ENCODE peak calls at places on chromosomes 11 and 22, in ten cellular contexts. S is psoas muscle; B is breast epithelium; J is mesenchymal stem cell; O is CD8-positive, alpha-beta memory T cell; L is CD4-positive, CD25-positive, alpha-beta regulatory T cell; E is thoracic aorta; D is neuronal stem cell; U is body of pancreas; X is transverse colon. V is an unnamed sample. For H3K36me3, the result is how much of the 10 kb centered on the place peaks cover.

GRCh38 chr11:28072321-28072720 is 35.6 kb downstream of the KIF18A start:
- DNase-seq in E (no peak), U (no peak), S (no peak), X (no peak), O (no peak), D (no peak), B (no peak), L (no peak), J (no peak), V (no peak)

GRCh38 chr11:65503923-65504670 is 5.3 kb downstream of the MALAT1 start:
- DNase-seq in L (no peak), E (no peak), O (peak), S (no peak), J (peak), D (no peak), U (no peak), B (no peak), X (no peak), V (no peak)

GRCh38 chr22:25327018-25327755 is 107.7 kb downstream of the CRYBB2 start:
- DNase-seq in U (no peak), L (no peak), J (no peak), D (no peak), B (no peak), E (no peak), O (no peak), X (no peak), S (no peak), V (no peak)

GRCh38 chr11:26579683-26580082 is 7.6 kb upstream of the MUC15 start:
- DNase-seq in U (no peak), E (no peak), B (no peak), D (no peak), O (no peak), J (no peak), X (no peak), L (no peak), S (no peak), V (no peak)

GRCh38 chr11:5476184-5476819 is 12.2 kb upstream of the OR52D1 start:
- DNase-seq in B (no peak), J (peak), E (no peak), S (no peak), L (peak), O (no peak), U (peak), D (peak), X (peak), V (no peak)

GRCh38 chr22:48096846-48097665 is 1334.6 kb downstream of the TBC1D22A start:
- DNase-seq in B (peak), X (no peak), O (no peak), L (no peak), J (no peak), E (no peak), U (no peak), D (no peak), S (no peak), V (no peak)

GRCh38 chr11:104522650-104523049 is 358.7 kb upstream of the PDGFD start:
- DNase-seq in E (no peak), O (no peak), L (no peak), S (no peak), D (no peak), X (no peak), J (no peak), U (peak), B (no peak), V (no peak)

GRCh38 chr11:6656581-6656915 is 939 bp upstream of the DCHS1 start:
- DNase-seq in B (no peak), D (no peak), X (no peak), U (no peak), E (no peak), S (no peak), L (no peak), J (no peak), O (no peak), V (no peak)

GRCh38 chr11:100830295-100830694 is 143.2 kb downstream of the ARHGAP42 start:
- DNase-seq in L (no peak), E (no peak), J (peak), X (no peak), B (no peak), D (no peak), O (no peak), S (peak), U (peak), V (no peak)

GRCh38 chr22:24049978-24050377 is 38.9 kb downstream of the CABIN1 start:
- DNase-seq in O (no peak), X (no peak), D (no peak), J (no peak), L (no peak), S (no peak), E (no peak), B (no peak), U (no peak), V (no peak)

GRCh38 chr22:24046024-24046423 is 34.9 kb downstream of the CABIN1 start:
- DNase-seq in E (no peak), J (no peak), S (no peak), D (no peak), X (no peak), L (no peak), O (no peak), B (no peak), U (no peak), V (no peak)

GRCh38 chr22:24051028-24051427 is 39.9 kb downstream of the CABIN1 start:
- DNase-seq in X (no peak), B (no peak), J (no peak), L (no peak), D (no peak), U (no peak), O (no peak), S (no peak), E (no peak), V (no peak)

GRCh38 chr22:24051568-24051967 is 40.5 kb downstream of the CABIN1 start:
- DNase-seq in B (no peak), D (no peak), S (no peak), X (no peak), L (no peak), E (peak), O (no peak), U (no peak), J (no peak), V (no peak)

GRCh38 chr22:24049211-24049610 is 38.1 kb downstream of the CABIN1 start:
- DNase-seq in L (no peak), X (no peak), S (no peak), O (no peak), D (no peak), J (no peak), U (no peak), B (no peak), E (no peak), V (no peak)
- H3K36me3 ChIP-seq in L (half or more), X (under half), S (under half), O (under half), D (half or more), J (under half), U (under half), B (under half), E (under half), V (under half)

DNA sequence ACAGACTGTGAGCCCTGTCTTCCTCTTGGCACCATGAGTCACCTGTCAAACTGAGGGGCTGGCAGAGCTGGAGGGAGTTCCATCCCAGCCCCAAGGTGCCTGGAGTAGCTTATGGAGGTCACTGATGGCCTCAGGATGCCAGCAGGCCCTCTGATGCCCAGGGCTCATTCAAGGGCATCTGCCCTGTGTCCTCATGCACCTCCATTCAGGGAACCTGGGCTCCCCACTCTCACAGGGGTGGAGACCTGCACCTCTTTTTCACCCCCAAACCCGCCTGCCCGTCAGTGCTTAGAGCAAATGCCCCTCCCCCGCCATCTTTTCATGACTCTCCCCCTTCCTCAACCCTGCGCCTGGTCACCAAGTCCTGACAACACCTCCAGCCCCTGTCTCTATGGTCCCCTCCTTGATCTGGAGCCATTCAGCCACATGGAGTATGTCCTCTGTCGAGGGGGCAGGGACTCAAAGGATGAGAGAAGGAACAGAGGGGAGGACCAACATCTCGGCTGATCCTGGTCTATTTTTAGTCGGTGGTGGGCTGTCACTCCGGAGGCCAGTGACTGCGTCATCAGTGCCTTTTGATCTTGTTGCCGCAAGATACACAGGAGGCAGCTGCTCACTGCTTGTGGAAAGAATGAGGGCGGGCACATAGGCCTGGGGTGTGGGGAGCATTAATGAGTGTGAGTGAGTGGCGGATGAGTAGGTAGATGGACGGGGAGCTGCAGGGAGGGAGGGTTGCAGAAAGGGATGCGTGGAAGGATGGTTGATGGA is 72.2 kb downstream of the CDKN1C start:
- DNase-seq in L (no peak), J (peak), B (no peak), S (peak), E (no peak), O (no peak), D (no peak), U (no peak), X (no peak), V (peak)
- H3K27ac ChIP-seq in L (no peak), J (no peak), B (peak), S (no peak), E (no peak), O (no peak), D (no peak), U (no peak), X (peak), V (no peak)

DNA sequence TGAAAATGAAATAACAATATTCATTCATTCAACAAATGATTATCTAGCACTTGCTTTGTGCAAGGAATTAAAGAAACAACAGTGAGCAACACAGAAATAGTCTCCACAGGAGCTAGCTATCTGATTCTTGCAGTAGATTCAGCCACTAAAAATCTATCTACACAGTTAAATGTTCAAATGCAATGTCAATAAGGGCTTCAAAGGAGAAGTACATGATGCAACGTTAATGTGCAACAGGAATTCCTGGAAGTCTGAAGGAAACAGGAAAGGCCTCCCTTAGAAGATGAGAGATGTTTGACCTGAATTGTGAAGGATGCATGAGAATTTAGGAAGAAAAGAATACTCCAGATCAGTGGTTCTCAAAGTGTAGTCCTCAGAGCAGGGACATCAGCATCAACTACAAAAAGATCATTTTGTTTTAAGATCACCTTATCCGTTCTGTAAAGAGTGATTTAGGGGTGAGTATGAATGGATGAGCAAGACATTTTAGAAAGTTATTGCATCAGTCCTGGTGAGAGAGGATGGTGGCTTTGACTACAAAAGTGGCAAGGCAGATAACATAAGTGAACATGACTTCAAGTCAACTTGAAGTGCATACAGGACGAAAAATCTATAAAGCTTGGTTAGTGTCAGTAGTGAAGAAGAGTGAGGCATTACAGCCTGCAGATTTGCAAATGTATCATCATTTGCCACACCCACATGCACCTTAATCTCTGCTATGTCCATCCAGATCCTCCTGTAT is 96.0 kb downstream of the ETS1 start:
- DNase-seq in B (no peak), D (no peak), J (no peak), S (no peak), E (no peak), L (no peak), U (no peak), X (no peak), O (no peak), V (no peak)
- H3K36me3 ChIP-seq in B (under half), D (under half), J (under half), S (under half), E (under half), L (half or more), U (under half), X (under half), O (under half), V (under half)

DNA sequence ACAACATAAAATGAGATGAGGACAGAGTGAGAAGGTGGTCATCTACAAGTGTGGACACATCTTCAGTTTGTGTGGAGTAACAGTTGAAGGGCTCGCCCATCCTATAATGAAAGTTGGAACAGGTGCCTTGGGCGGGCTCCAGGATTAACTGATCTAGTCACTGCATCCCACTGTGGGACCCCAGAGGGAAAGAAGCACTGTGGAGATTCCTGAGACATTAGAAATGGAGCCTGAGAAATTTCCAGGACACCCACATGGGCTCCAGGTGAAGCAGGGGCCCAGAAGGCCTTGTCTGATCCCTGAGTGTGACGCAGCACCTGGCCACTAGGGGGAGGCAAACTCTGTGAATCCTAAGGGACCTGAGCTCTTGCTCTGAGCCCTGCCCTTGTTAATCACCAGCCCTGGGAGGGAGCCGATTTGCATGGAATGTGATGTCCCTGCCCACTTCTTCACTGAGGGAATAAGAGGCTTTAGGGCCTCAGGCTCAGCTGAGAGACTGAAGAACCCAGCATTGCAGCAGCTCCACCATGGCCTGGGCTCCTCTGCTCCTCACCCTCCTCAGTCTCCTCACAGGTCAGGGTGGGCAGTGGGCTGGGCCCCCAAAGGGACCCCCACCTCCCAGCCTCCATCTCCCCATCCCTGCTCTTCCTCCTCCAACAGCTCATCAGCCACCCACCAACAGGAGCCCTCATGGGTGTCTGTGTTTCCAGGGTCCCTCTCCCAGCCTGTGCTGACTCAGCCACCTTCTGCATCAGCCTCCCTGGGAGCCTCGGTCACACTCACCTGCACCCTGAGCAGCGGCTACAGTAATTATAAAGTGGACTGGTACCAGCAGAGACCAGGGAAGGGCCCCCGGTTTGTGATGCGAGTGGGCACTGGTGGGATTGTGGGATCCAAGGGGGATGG is 98.4 kb downstream of the VPREB1 start:
- DNase-seq in L (peak), S (no peak), E (no peak), D (peak), J (peak), B (peak), X (peak), U (peak), O (peak), V (peak)
- H3K27ac ChIP-seq in L (no peak), S (no peak), E (no peak), D (no peak), J (no peak), B (no peak), X (no peak), U (no peak), O (no peak), V (no peak)

DNA sequence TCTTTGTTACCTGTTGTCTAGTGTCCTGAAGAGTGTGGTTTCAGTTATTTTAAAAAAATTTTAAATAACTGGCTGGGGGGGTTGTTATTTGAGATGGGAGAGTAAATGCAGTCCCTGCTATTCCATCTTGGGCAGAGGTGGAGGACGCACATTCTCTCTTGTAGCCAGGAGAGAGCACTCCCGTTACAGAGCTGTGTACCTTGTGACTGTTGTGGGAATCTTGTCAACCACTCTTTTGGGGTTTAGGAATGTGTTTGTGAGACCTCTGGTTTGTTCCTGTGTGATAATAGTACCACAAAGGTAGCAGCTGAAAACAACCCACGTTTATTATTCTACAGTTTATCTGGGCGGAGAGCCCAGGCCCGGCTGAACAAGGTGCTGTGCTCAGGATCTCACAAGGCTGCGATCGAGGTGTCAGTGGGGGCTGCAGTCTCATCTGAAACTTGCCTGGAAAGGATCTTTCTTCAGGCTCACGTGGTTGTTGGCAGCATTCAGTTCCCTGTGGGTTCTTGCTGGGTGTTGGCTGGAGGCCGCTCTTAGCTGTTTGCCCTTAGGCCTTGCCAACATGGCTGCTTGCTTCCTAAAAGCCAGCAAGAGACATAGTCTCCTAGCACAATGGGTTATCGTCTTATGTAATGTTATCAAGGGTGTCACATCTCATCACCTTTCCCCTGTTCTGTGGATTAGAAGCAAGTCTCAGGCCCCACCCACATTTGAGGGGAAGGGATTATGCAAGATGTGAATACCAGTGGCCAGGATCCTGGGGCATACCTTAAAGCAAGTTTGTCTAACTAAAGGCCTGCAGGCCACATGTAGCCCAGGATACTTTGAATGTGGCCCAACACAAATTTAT is 20.6 kb downstream of the IGHMBP2 start:
- DNase-seq in J (no peak), X (no peak), D (no peak), E (no peak), O (no peak), L (no peak), S (no peak), U (no peak), B (no peak), V (no peak)
- H3K36me3 ChIP-seq in J (half or more), X (half or more), D (half or more), E (under half), O (half or more), L (half or more), S (under half), U (under half), B (under half), V (half or more)

DNA sequence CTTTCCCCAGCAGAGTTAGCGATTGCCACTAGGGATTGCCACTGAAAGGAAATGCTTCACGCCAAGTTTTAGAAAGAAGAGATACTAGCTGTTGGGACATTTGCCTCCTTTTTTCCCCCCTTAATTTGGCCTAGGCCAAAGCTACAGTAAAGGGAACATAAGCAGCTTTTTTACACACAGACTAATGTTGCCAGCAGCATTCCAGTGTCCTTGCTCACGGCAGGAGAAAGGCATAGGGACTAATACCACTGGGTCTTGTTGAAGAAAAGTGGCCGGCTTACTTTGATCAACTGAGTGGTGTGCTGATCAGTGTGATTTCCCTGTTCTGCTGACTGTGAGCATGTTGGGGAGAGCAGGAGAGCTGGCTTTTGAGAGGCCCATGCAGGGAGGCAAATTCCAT is 71.2 kb downstream of the PHF21A start:
- DNase-seq in E (peak), L (no peak), X (peak), O (no peak), D (peak), U (peak), J (peak), S (peak), B (no peak), V (no peak)
- H3K27ac ChIP-seq in E (no peak), L (no peak), X (peak), O (no peak), D (peak), U (no peak), J (peak), S (no peak), B (no peak), V (peak)

GRCh38 chr11:33060271-33060670 is 20.9 kb downstream of the TCP11L1 start:
- DNase-seq in L (no peak), D (no peak), B (no peak), U (no peak), O (no peak), E (no peak), X (no peak), J (no peak), S (no peak), V (no peak)
- H3K36me3 ChIP-seq in L (half or more), D (half or more), B (under half), U (under half), O (under half), E (under half), X (under half), J (under half), S (under half), V (half or more)

GRCh38 chr22:44341431-44342346 is 28.9 kb upstream of the SHISAL1 start:
- DNase-seq in J (peak), B (no peak), L (no peak), O (no peak), U (no peak), E (no peak), X (peak), S (no peak), D (no peak), V (no peak)
- H3K27ac ChIP-seq in J (no peak), B (peak), L (no peak), O (no peak), U (no peak), E (peak), X (peak), S (no peak), D (peak), V (no peak)

GRCh38 chr22:40406063-40406890 is 35.9 kb downstream of the SGSM3 start:
- DNase-seq in B (peak), S (no peak), U (no peak), E (no peak), L (no peak), O (no peak), J (no peak), D (no peak), X (no peak), V (no peak)

GRCh38 chr22:40405178-40406062 is 35.0 kb downstream of the SGSM3 start:
- DNase-seq in S (no peak), O (no peak), D (no peak), L (no peak), J (no peak), E (no peak), B (no peak), U (no peak), X (no peak), V (peak)

GRCh38 chr22:40407831-40408717 is 37.7 kb downstream of the SGSM3 start:
- DNase-seq in E (no peak), L (no peak), S (no peak), U (no peak), D (no peak), O (no peak), B (peak), J (no peak), X (no peak), V (no peak)

GRCh38 chr22:40408718-40409612 is 38.6 kb downstream of the SGSM3 start:
- DNase-seq in L (no peak), X (no peak), B (peak), D (no peak), J (no peak), O (no peak), S (no peak), U (no peak), E (no peak), V (peak)

GRCh38 chr22:40407021-40407761 is 36.8 kb downstream of the SGSM3 start:
- DNase-seq in S (no peak), J (no peak), X (no peak), L (no peak), E (no peak), B (peak), O (no peak), U (no peak), D (no peak), V (no peak)
- H3K36me3 ChIP-seq in S (under half), J (half or more), X (half or more), L (half or more), E (under half), B (under half), O (under half), U (half or more), D (half or more), V (under half)

V was measured in left lung.